ENCODE peak calls at places on chromosomes 1 and 21, in nine cellular contexts. Y is skeletal muscle cell; A is activated naive CD4-positive, alpha-beta T cell; R is GM13977; J is NCI-H774; T is activated CD4-positive, alpha-beta T cell treated with anti-CD3 and anti-CD28 coated beads, Interleukin-2, amount 50 U/mL, for 48 hours; F is HEK293T; C is activated naive CD8-positive, alpha-beta T cell treated with anti-CD3 and anti-CD28 coated beads, Interleukin-2, amount 10 ng/mL, durations not matched to agents 7 days and 5 days; E is neuronal stem cell. W is an unnamed sample.

GRCh38 chr1:20484526-20485462 is 1.2 kb downstream of the CAMK2N1 start:
- DNase-seq in Y (no peak), A (no peak), R (no peak), J (no peak), T (no peak), F (peak; percentile 17), C (no peak), E (peak; percentile 55), W (no peak)

GRCh38 chr1:110255388-110255787 is 45.3 kb downstream of the KCNC4 start:
- DNase-seq in Y (no peak), A (no peak), R (no peak), J (peak; percentile 64), T (no peak), F (no peak), C (no peak), E (peak; percentile 37), W (no peak)

GRCh38 chr1:12518956-12519707 is 98.9 kb downstream of the DHRS3 start:
- DNase-seq in Y (peak; percentile 51), A (no peak), R (no peak), J (no peak), T (peak; percentile 68), F (no peak), C (peak; percentile 29), E (no peak), W (peak; percentile 57)

GRCh38 chr1:27538793-27539192 is 48.8 kb upstream of the WASF2 start:
- DNase-seq in Y (no peak), A (no peak), R (no peak), J (no peak), T (no peak), F (no peak), C (no peak), E (no peak), W (no peak)

GRCh38 chr1:156642265-156643185 is 608 bp downstream of the BCAN start:
- DNase-seq in Y (no peak), A (no peak), R (no peak), J (no peak), T (no peak), F (no peak), C (no peak), E (no peak), W (no peak)

GRCh38 chr1:180382326-180383115 is 119.9 kb downstream of the ACBD6 start:
- DNase-seq in Y (no peak), A (no peak), R (no peak), J (no peak), T (no peak), F (no peak), C (no peak), E (no peak), W (no peak)

GRCh38 chr1:75707191-75707590 is 17.3 kb upstream of the ACADM start:
- DNase-seq in Y (no peak), A (no peak), R (no peak), J (no peak), T (no peak), F (no peak), C (no peak), E (no peak), W (no peak)

GRCh38 chr1:147541672-147542548 is 609 bp downstream of the BCL9 start:
- DNase-seq in Y (peak; percentile 7), A (no peak), R (no peak), J (no peak), T (peak; percentile 50), F (peak; percentile 50), C (peak; percentile 56), E (no peak), W (peak; percentile 13)

GRCh38 chr1:21781971-21782867 is 730 bp downstream of the USP48 start:
- DNase-seq in Y (no peak), A (no peak), R (peak; percentile 54), J (no peak), T (peak; percentile 66), F (peak; percentile 37), C (no peak), E (peak; percentile 4), W (no peak)

GRCh38 chr21:26320541-26320940 is 150.0 kb upstream of the APP start:
- DNase-seq in Y (peak; percentile 17), A (no peak), R (no peak), J (no peak), T (no peak), F (no peak), C (no peak), E (no peak), W (no peak)

GRCh38 chr1:46613661-46614603 is 2.7 kb downstream of the MOB3C start:
- DNase-seq in Y (no peak), A (peak; percentile 5), R (peak; percentile 73), J (no peak), T (peak; percentile 41), F (no peak), C (peak; percentile 55), E (peak; percentile 41), W (no peak)

GRCh38 chr1:16980473-16981268 is at the start of gene MFAP2:
- DNase-seq in Y (no peak), A (no peak), R (no peak), J (no peak), T (no peak), F (peak; percentile 32), C (no peak), E (no peak), W (no peak)

GRCh38 chr21:40844935-40845334 is 2.0 kb downstream of the DSCAM start:
- DNase-seq in Y (no peak), A (no peak), R (no peak), J (no peak), T (no peak), F (no peak), C (no peak), E (no peak), W (no peak)

GRCh38 chr1:204465469-204466415 is 28.9 kb downstream of the PIK3C2B start:
- DNase-seq in Y (no peak), A (no peak), R (peak; percentile 81), J (no peak), T (no peak), F (no peak), C (no peak), E (no peak), W (no peak)

GRCh38 chr1:63856924-63857323 is 83.1 kb downstream of the ROR1 start:
- DNase-seq in Y (no peak), A (no peak), R (no peak), J (no peak), T (no peak), F (no peak), C (no peak), E (no peak), W (no peak)

GRCh38 chr1:18240906-18241305 is 133.3 kb downstream of the IGSF21 start:
- DNase-seq in Y (no peak), A (no peak), R (no peak), J (no peak), T (no peak), F (no peak), C (no peak), E (no peak), W (no peak)

GRCh38 chr1:16924919-16925477 is 3.3 kb downstream of the CROCC start:
- DNase-seq in Y (no peak), A (no peak), R (peak; percentile 33), J (no peak), T (no peak), F (no peak), C (no peak), E (no peak), W (no peak)

GRCh38 chr1:154448271-154448905 is 43.2 kb downstream of the IL6R start:
- DNase-seq in Y (no peak), A (no peak), R (no peak), J (no peak), T (no peak), F (no peak), C (no peak), E (no peak), W (no peak)

GRCh38 chr1:10640079-10640578 is 156.3 kb downstream of the CASZ1 start:
- DNase-seq in Y (no peak), A (no peak), R (no peak), J (no peak), T (no peak), F (peak; percentile 35), C (no peak), E (no peak), W (no peak)

GRCh38 chr1:169289016-169289415 is 78.6 kb downstream of the NME7 start:
- DNase-seq in Y (no peak), A (no peak), R (no peak), J (no peak), T (no peak), F (no peak), C (no peak), E (no peak), W (no peak)

GRCh38 chr1:15178571-15179484 is 25.3 kb downstream of the TMEM51 start:
- DNase-seq in Y (peak; percentile 74), A (no peak), R (no peak), J (peak; percentile 76), T (no peak), F (no peak), C (no peak), E (no peak), W (no peak)

GRCh38 chr1:194024659-194025058 is 838.2 kb upstream of the B3GALT2 start:
- DNase-seq in Y (peak; percentile 41), A (no peak), R (no peak), J (no peak), T (no peak), F (no peak), C (no peak), E (no peak), W (no peak)

GRCh38 chr1:203906932-203907331 is 45.5 kb downstream of the SNRPE start:
- DNase-seq in Y (peak; percentile 70), A (no peak), R (no peak), J (no peak), T (no peak), F (no peak), C (no peak), E (no peak), W (no peak)

GRCh38 chr21:43916691-43917514 is 51.9 kb downstream of the AGPAT3 start:
- DNase-seq in Y (no peak), A (peak; percentile 58), R (peak; percentile 86), J (no peak), T (peak; percentile 63), F (no peak), C (peak; percentile 77), E (no peak), W (no peak)

GRCh38 chr1:245277276-245277675 is 122.5 kb downstream of the KIF26B start:
- DNase-seq in Y (no peak), A (no peak), R (no peak), J (peak; percentile 22), T (no peak), F (no peak), C (peak; percentile 28), E (no peak), W (no peak)

GRCh38 chr1:178241837-178242236 is 147.9 kb downstream of the RASAL2 start:
- DNase-seq in Y (no peak), A (no peak), R (no peak), J (no peak), T (no peak), F (no peak), C (no peak), E (no peak), W (no peak)

GRCh38 chr1:212858461-212859265 is 588 bp downstream of the FLVCR1 start:
- DNase-seq in Y (no peak), A (no peak), R (peak; percentile 51), J (peak; percentile 5), T (peak; percentile 25), F (peak; percentile 46), C (peak; percentile 66), E (no peak), W (peak; percentile 13)

GRCh38 chr1:116765962-116766361 is 11.7 kb downstream of the CD2 start:
- DNase-seq in Y (peak; percentile 57), A (no peak), R (no peak), J (no peak), T (peak; percentile 47), F (no peak), C (peak; percentile 37), E (no peak), W (no peak)

GRCh38 chr1:9078035-9078948 is 8.9 kb upstream of the SLC2A5 start:
- DNase-seq in Y (no peak), A (no peak), R (no peak), J (no peak), T (peak; percentile 8), F (no peak), C (no peak), E (no peak), W (no peak)

GRCh38 chr1:222097646-222098045 is 355.8 kb upstream of the DUSP10 start:
- DNase-seq in Y (no peak), A (no peak), R (no peak), J (no peak), T (no peak), F (no peak), C (no peak), E (no peak), W (no peak)

GRCh38 chr1:117967900-117968299 is 38.4 kb downstream of the WDR3 start:
- DNase-seq in Y (peak; percentile 56), A (no peak), R (no peak), J (no peak), T (no peak), F (no peak), C (no peak), E (no peak), W (no peak)

W was measured in activated CD8-positive, alpha-beta memory T cell treated with anti-CD3 and anti-CD28 coated beads for 48 hours.